ENCODE peak calls at places on chromosomes 7 and 10, in five cellular contexts. L, V, J, M and Q are unnamed samples.
A peak's percentile ranks its signal among the peaks of the same experiment; 100 is the strongest.

GRCh38 chr7:99665312-99665759 is 14.5 kb downstream of the CYP3A5 start:
- DNase-seq in V (no peak), M (no peak), J (peak; percentile 3), L (no peak), Q (no peak)

GRCh38 chr7:38310601-38311057 is 37.2 kb upstream of the TARP start:
- DNase-seq in M (no peak), V (peak; percentile 25), L (no peak), J (no peak), Q (no peak)

GRCh38 chr7:157272351-157273207 is 64.2 kb upstream of the DNAJB6 start:
- DNase-seq in V (no peak), M (no peak), J (no peak), L (no peak), Q (no peak)

GRCh38 chr10:68566955-68567354 is 6.8 kb downstream of the TET1 start:
- DNase-seq in V (no peak), M (no peak), J (no peak), L (no peak), Q (no peak)

GRCh38 chr10:28532223-28532508 is 752 bp upstream of the WAC start:
- DNase-seq in J (peak; percentile 45), M (peak; percentile 6), V (no peak), L (no peak), Q (peak; percentile 13)

GRCh38 chr10:103790580-103790979 is 64.8 kb downstream of the SH3PXD2A start:
- DNase-seq in J (no peak), M (no peak), L (no peak), V (no peak), Q (no peak)

GRCh38 chr10:7410306-7410799 is 481 bp downstream of the SFMBT2 start:
- DNase-seq in V (peak; percentile 41), L (peak; percentile 33), M (no peak), J (peak; percentile 28), Q (no peak)

GRCh38 chr7:79063019-79063698 is 390.3 kb downstream of the MAGI2 start:
- DNase-seq in M (no peak), L (no peak), V (no peak), J (no peak), Q (no peak)

GRCh38 chr10:70513848-70514309 is 35.3 kb downstream of the PALD1 start:
- DNase-seq in J (peak; percentile 29), V (no peak), M (no peak), L (no peak), Q (no peak)

GRCh38 chr7:2607122-2607912 is 24.5 kb upstream of the TTYH3 start:
- DNase-seq in L (no peak), V (no peak), J (no peak), M (no peak), Q (no peak)

GRCh38 chr7:7564323-7564780 is 2.3 kb upstream of the MIOS start:
- DNase-seq in V (no peak), J (no peak), M (peak; percentile 4), L (peak; percentile 70), Q (no peak)

GRCh38 chr7:115749924-115750323 is 280.6 kb downstream of the TFEC start:
- DNase-seq in L (peak; percentile 12), M (no peak), J (no peak), V (no peak), Q (no peak)

GRCh38 chr10:71483871-71484270 is 87.2 kb downstream of the CDH23 start:
- DNase-seq in L (no peak), J (no peak), V (no peak), M (no peak), Q (no peak)

GRCh38 chr10:67668448-67668847 is 27.5 kb downstream of the CTNNA3 start:
- DNase-seq in M (no peak), J (no peak), V (no peak), L (no peak), Q (no peak)

GRCh38 chr7:143015926-143016490 is 10.9 kb downstream of the OR9A2 start:
- DNase-seq in L (no peak), J (no peak), M (no peak), V (no peak), Q (no peak)

GRCh38 chr10:14876764-14877163 is 1.9 kb upstream of the SUV39H2 start:
- DNase-seq in V (no peak), J (no peak), L (no peak), M (no peak), Q (no peak)

GRCh38 chr7:22943997-22944396 is 69.9 kb downstream of the HYCC1 start:
- DNase-seq in M (peak; percentile 68), L (peak; percentile 24), V (no peak), J (no peak), Q (no peak)

GRCh38 chr7:973312-973711 is 2.0 kb downstream of the COX19 start:
- DNase-seq in V (no peak), M (no peak), L (no peak), J (no peak), Q (no peak)

GRCh38 chr7:77738871-77739270 is 42.6 kb downstream of the RSBN1L start:
- DNase-seq in M (no peak), V (no peak), J (no peak), L (no peak), Q (no peak)

GRCh38 chr7:67856046-67856445 is 859.4 kb downstream of the TYW1 start:
- DNase-seq in J (no peak), L (no peak), V (no peak), M (no peak), Q (no peak)

GRCh38 chr7:100443096-100443840 is 7.0 kb upstream of the PPP1R35 start:
- DNase-seq in M (no peak), V (no peak), L (no peak), J (no peak), Q (no peak)

GRCh38 chr7:99740573-99741437 is 5.8 kb upstream of the CYP3A7 start:
- DNase-seq in M (no peak), V (no peak), J (no peak), L (peak; percentile 62), Q (no peak)

GRCh38 chr10:131924982-131925649 is 24.3 kb downstream of the PPP2R2D start:
- DNase-seq in M (no peak), J (no peak), L (no peak), V (no peak), Q (no peak)

GRCh38 chr10:4488924-4489323 is 337.1 kb upstream of the AKR1E2 start:
- DNase-seq in M (no peak), L (no peak), J (no peak), V (no peak), Q (no peak)

GRCh38 chr10:24722676-24723385 is 856 bp downstream of the ARHGAP21 start:
- DNase-seq in M (no peak), J (no peak), V (peak; percentile 74), L (peak; percentile 83), Q (no peak)

GRCh38 chr10:85145966-85146365 is 817.6 kb downstream of the CCSER2 start:
- DNase-seq in V (no peak), M (no peak), L (peak; percentile 23), J (no peak), Q (no peak)

GRCh38 chr10:43665054-43665453 is 16.4 kb upstream of the ZNF32 start:
- DNase-seq in M (no peak), L (no peak), V (no peak), J (no peak), Q (no peak)